ENCODE peak calls at places on chromosomes 3 and 15, in seven cellular contexts. L is mesothelial cell of epicardium, G is glutamatergic neuron, W is thoracic aorta, I is astrocyte of the spinal cord, T is Panc1, J is esophagus squamous epithelium. X is an unnamed sample.

GRCh38 chr3:160094562-160094961 is 105.9 kb downstream of the IL12A start:
- DNase-seq in T (no peak), J (no peak), I (no peak), W (no peak), G (no peak), L (no peak), X (no peak)

GRCh38 chr15:63968122-63968524 is 78.2 kb downstream of the DAPK2 start:
- DNase-seq in J (no peak), I (no peak), W (no peak), G (no peak), T (no peak), L (no peak), X (no peak)

GRCh38 chr15:38216763-38217162 is 35.9 kb upstream of the SPRED1 start:
- DNase-seq in L (no peak), T (peak), G (no peak), I (no peak), J (no peak), W (no peak), X (no peak)

GRCh38 chr3:190883973-190884832 is 21.7 kb upstream of the GMNC start:
- DNase-seq in J (no peak), G (peak), W (no peak), L (peak), T (peak), I (peak), X (peak)

GRCh38 chr3:120192159-120192558 is 92.9 kb downstream of the GPR156 start:
- DNase-seq in W (no peak), J (no peak), L (no peak), T (no peak), G (no peak), I (no peak), X (no peak)

GRCh38 chr15:35827949-35828348 is 282.0 kb upstream of the DPH6 start:
- DNase-seq in J (no peak), G (no peak), T (no peak), I (no peak), W (no peak), L (no peak), X (no peak)

GRCh38 chr3:115165701-115166100 is 18.6 kb upstream of the ZBTB20 start:
- DNase-seq in T (no peak), W (no peak), I (no peak), G (no peak), L (no peak), J (no peak), X (no peak)

GRCh38 chr15:91752081-91752810 is 101.3 kb upstream of the SLCO3A1 start:
- DNase-seq in G (no peak), L (no peak), T (no peak), W (no peak), I (no peak), J (no peak), X (no peak)

GRCh38 chr3:1583044-1583443 is 490.2 kb downstream of the CNTN6 start:
- DNase-seq in W (no peak), L (no peak), J (no peak), I (no peak), T (no peak), G (no peak), X (no peak)

GRCh38 chr3:101813817-101814440 is 34.9 kb downstream of the NXPE3 start:
- DNase-seq in J (no peak), G (no peak), T (no peak), L (no peak), I (peak), W (no peak), X (no peak)

GRCh38 chr3:66092175-66092990 is 53.7 kb upstream of the MAGI1 start:
- DNase-seq in T (no peak), I (no peak), G (no peak), J (no peak), W (no peak), L (no peak), X (no peak)

GRCh38 chr3:110710605-110711004 is 361.0 kb upstream of the NECTIN3 start:
- DNase-seq in I (no peak), J (no peak), G (no peak), L (no peak), T (no peak), W (no peak), X (no peak)

GRCh38 chr15:73983211-73983727 is 8.8 kb downstream of the STOML1 start:
- DNase-seq in W (peak), T (no peak), J (no peak), G (no peak), I (peak), L (no peak), X (no peak)

GRCh38 chr15:43277901-43278300 is 11.2 kb upstream of the TGM5 start:
- DNase-seq in I (no peak), L (no peak), T (no peak), W (no peak), G (no peak), J (no peak), X (no peak)

GRCh38 chr3:42635111-42635510 is 18.4 kb upstream of the ZBTB47 start:
- DNase-seq in G (no peak), L (no peak), I (peak), W (no peak), T (no peak), J (no peak), X (no peak)

GRCh38 chr3:56410576-56410975 is 57.7 kb downstream of the ERC2 start:
- DNase-seq in T (no peak), L (no peak), J (no peak), I (no peak), W (no peak), G (no peak), X (no peak)

GRCh38 chr3:58529516-58530353 is 7.3 kb downstream of the ACOX2 start:
- DNase-seq in T (no peak), J (no peak), L (no peak), W (no peak), I (no peak), G (peak), X (peak)

GRCh38 chr15:100349696-100350433 is 8.1 kb upstream of the ADAMTS17 start:
- DNase-seq in I (peak), G (peak), T (peak), J (peak), W (peak), L (peak), X (peak)

GRCh38 chr15:60651734-60652141 is 172.8 kb upstream of the ICE2 start:
- DNase-seq in G (no peak), L (no peak), I (no peak), J (no peak), W (no peak), T (no peak), X (no peak)

GRCh38 chr3:114622001-114622400 is 328.2 kb downstream of the TIGIT start:
- DNase-seq in G (no peak), I (no peak), L (no peak), W (no peak), J (no peak), T (no peak), X (no peak)

GRCh38 chr3:60803812-60804211 is 447.4 kb downstream of the FHIT start:
- DNase-seq in T (no peak), G (no peak), W (no peak), L (no peak), I (no peak), J (no peak), X (no peak)

GRCh38 chr15:29888651-29889050 is 66.4 kb upstream of the TJP1 start:
- DNase-seq in L (no peak), I (peak), J (no peak), T (no peak), G (peak), W (no peak), X (no peak)

GRCh38 chr15:82621970-82622369 is 25.2 kb downstream of the CPEB1 start:
- DNase-seq in G (no peak), W (no peak), J (no peak), I (no peak), L (no peak), T (no peak), X (no peak)
- TF ChIP-seq CTCF in G (no peak), W (no peak), J (no peak), I (peak), L (no peak), T (peak), X (no peak)

GRCh38 chr15:41585140-41586047 is 26.4 kb downstream of the TYRO3 start:
- DNase-seq in T (peak), I (peak), L (peak), G (peak), J (no peak), W (no peak), X (peak)
- TF ChIP-seq CTCF in T (peak), I (peak), L (no peak), G (peak), J (peak), W (peak), X (peak)

GRCh38 chr3:171059978-171060377 is 33.5 kb upstream of the SLC2A2 start:
- DNase-seq in W (no peak), G (no peak), T (no peak), I (no peak), J (no peak), L (no peak), X (no peak)
- TF ChIP-seq CTCF in W (no peak), G (no peak), T (no peak), I (no peak), J (no peak), L (no peak), X (no peak)

DNA sequence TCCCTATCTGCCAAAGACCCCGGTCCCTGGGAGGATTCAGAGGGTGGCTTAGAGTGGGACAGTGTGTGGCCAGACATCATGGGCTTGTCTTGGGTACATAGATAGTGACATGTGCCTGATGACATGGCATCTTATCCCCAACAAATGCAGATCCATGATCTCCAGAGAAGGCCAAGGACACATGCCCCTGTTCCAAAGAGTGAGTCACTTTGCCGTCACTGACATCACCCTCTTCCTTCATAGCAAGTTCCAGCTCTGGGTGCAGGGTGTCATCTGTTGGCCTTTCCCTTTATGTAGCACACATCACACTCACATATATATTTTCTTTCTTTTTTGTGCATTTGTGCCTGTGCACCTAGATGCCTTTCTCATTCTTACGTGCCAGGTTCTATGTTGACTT is 350.5 kb downstream of the LRTM1 start:
- DNase-seq in L (no peak), G (no peak), J (no peak), T (no peak), I (no peak), W (no peak), X (no peak)
- TF ChIP-seq CTCF in L (no peak), G (no peak), J (no peak), T (no peak), I (no peak), W (no peak), X (no peak)

DNA sequence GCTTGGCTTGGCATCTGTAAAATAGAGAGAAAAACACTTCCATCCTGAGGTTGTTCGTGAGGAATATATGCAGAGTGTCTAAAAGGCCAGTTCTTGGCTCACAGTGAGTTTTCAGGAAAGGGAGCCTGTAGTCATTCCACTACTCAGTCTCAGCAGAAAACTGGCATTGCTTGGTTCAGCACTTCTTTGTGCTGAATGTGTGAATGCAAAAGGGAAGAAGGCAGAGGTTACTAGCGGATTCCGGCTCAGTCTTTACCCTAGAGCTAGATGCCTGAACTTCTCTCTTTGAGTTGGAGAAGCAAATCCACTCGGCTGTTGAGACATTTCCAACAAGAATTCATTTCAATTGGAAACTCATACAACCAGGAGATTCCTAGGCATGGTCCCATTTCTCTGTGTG is 23.1 kb upstream of the FRMD4B start:
- DNase-seq in I (no peak), J (no peak), W (no peak), T (no peak), G (no peak), L (no peak), X (no peak)
- TF ChIP-seq CTCF in I (no peak), J (no peak), W (no peak), T (no peak), G (no peak), L (no peak), X (no peak)

GRCh38 chr3:15205934-15206661 is at the start of gene CAPN7:
- DNase-seq in L (peak), I (peak), G (peak), W (peak), J (no peak), T (no peak), X (peak)
- TF ChIP-seq CTCF in L (no peak), I (peak), G (peak), W (peak), J (peak), T (peak), X (peak)

GRCh38 chr15:54580643-54581042 is 602.4 kb downstream of the UNC13C start:
- DNase-seq in L (no peak), I (no peak), G (no peak), W (no peak), T (no peak), J (no peak), X (no peak)

GRCh38 chr15:54585063-54585462 is 606.8 kb downstream of the UNC13C start:
- DNase-seq in G (no peak), W (no peak), J (no peak), T (no peak), L (no peak), I (no peak), X (no peak)

GRCh38 chr15:54579855-54580254 is 601.6 kb downstream of the UNC13C start:
- DNase-seq in L (no peak), I (no peak), J (no peak), G (no peak), T (no peak), W (no peak), X (no peak)

DNA sequence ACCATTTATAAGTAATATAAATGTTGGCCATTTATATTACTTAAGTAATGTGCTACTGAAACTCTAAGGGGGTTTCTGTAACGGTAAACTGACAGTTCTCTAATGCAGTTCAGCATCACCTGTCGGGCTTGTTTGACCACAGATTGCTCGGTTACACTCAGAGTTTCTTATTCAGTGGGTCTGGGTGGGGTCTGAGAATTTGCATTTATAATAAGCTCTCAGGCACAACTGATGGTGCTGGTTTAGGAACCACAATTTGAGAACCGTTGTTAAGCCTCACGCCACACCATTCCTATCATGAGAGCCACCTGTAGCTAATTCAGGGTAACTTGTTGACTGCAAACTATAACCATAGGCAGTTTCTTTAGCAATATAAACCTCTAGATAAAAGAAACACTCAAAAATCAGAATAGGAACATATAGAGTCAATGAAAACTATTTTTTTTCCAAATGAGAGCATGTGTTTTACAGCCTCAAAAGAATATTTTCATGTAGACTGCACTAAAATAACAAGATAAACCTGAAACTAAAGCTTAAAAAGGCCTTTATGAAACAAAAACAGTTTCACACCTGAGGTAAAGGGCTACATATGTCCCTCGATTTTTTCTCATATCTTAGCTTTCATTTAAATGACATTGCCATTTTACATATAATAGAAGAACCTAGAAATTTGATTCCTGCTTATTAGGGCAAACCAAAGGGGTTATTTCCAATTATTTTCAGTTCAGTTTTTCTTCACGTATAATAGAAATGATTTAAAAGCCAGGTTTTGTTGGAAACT is 604.8 kb downstream of the UNC13C start:
- DNase-seq in T (no peak), W (no peak), J (no peak), L (no peak), I (no peak), G (no peak), X (no peak)
- TF ChIP-seq CTCF in T (no peak), W (no peak), J (no peak), L (no peak), I (no peak), G (no peak), X (no peak)

GRCh38 chr3:78632925-78633324 is 1134.9 kb downstream of the ROBO1 start:
- DNase-seq in T (no peak), W (no peak), L (no peak), J (no peak), I (no peak), G (no peak), X (no peak)
- TF ChIP-seq CTCF in T (no peak), W (no peak), L (no peak), J (no peak), I (no peak), G (no peak), X (no peak)

DNA sequence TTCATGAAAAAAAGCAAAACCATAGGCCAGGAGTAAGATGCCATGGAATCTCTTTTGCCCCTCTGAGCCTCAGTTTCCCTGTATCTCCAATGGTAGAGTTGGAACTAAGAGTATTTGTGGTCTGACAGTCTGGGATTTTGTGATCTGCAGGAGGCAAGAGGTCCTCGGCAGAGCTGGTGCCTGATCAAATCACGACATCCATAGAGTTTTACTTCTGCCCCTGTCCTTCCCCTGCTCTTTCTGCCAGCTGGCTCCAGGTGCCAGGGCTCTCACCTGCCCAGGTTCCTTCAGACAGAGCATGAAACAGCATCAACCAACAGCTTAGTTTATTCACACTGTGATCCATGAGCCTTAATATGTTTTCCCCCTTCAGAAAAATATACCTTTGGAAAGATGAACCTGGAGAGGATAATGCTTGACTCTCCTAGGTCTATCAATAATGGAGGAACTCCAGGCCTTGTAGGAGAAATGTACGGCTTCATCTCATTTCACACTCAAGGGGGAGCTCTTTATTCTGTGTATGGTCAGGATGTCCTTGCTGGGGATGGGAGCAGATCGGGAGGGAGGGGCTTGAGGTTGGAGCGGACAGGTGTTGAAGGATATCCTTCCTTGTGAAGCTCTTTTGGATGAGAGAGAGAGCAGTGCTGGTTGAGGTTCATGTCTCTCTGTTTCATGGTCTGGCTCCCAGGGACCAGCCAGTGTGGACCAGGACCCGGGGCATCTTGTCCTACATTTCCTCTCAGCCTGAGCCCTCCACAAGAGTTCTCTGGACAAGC is 309.9 kb downstream of the RPLP1 start:
- DNase-seq in I (no peak), G (no peak), W (no peak), L (no peak), T (no peak), J (no peak), X (no peak)
- TF ChIP-seq CTCF in I (peak), G (no peak), W (no peak), L (no peak), T (peak), J (no peak), X (no peak)

GRCh38 chr3:189192725-189193124 is 21.0 kb downstream of the TPRG1 start:
- DNase-seq in L (no peak), I (no peak), G (no peak), J (no peak), W (no peak), T (no peak), X (no peak)

DNA sequence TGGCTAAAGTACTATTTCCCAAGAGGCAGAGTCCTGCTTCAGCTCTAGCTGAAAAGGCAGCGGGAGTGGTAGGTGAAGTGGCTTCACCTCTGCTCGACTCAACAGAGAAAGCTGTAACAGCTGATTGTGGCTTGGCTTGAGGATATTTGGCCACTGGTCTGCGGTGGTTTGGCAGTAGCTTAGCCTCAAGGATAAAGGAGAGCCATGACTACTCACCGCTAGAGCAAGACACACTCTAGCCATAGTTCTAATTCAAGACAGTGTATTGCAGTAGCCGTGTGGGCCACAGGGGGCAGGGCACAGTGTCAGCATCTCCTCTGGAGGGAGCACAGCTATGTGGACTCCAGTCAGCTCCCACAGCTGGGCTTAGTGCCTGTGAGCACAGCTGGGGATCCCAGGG is 23.5 kb downstream of the TPRG1 start:
- DNase-seq in I (no peak), L (no peak), W (no peak), J (no peak), G (peak), T (no peak), X (no peak)
- TF ChIP-seq CTCF in I (peak), L (no peak), W (no peak), J (no peak), G (no peak), T (no peak), X (no peak)

X was measured in neural crest cell.